ENCODE peak calls at places on chromosome 3, in five cellular contexts. T is colonic mucosa, Q is psoas muscle, O is PC-9, Z is ovary. K is an unnamed sample.

GRCh38 chr3:55482496-55483195 is 4.5 kb downstream of the WNT5A start:
- DNase-seq in T (peak), Q (no peak), O (no peak), Z (peak), K (no peak)

GRCh38 chr3:13570391-13571194 is 21.7 kb downstream of the FBLN2 start:
- DNase-seq in T (no peak), Q (no peak), O (no peak), Z (no peak), K (no peak)

GRCh38 chr3:178768072-178768864 is 232.0 kb downstream of the KCNMB2 start:
- DNase-seq in T (no peak), Q (no peak), O (no peak), Z (no peak), K (no peak)

GRCh38 chr3:129613205-129613740 is 6.8 kb upstream of the PLXND1 start:
- DNase-seq in T (no peak), Q (peak), O (no peak), Z (peak), K (no peak)

GRCh38 chr3:194272861-194273266 is 78.3 kb downstream of the CPN2 start:
- DNase-seq in T (no peak), Q (no peak), O (no peak), Z (peak), K (peak)

GRCh38 chr3:13947912-13948311 is 68.0 kb upstream of the WNT7A start:
- DNase-seq in T (no peak), Q (no peak), O (no peak), Z (no peak), K (no peak)

GRCh38 chr3:56861511-56861910 is 59.8 kb upstream of the ARHGEF3 start:
- DNase-seq in T (no peak), Q (no peak), O (no peak), Z (no peak), K (no peak)

GRCh38 chr3:128439226-128439625 is 27.5 kb downstream of the DNAJB8 start:
- DNase-seq in T (no peak), Q (no peak), O (peak), Z (no peak), K (no peak)

GRCh38 chr3:44280631-44281030 is 38.9 kb downstream of the TOPAZ1 start:
- DNase-seq in T (no peak), Q (no peak), O (no peak), Z (no peak), K (no peak)

GRCh38 chr3:15520185-15520584 is 1.3 kb downstream of the COLQ start:
- DNase-seq in T (no peak), Q (peak), O (no peak), Z (no peak), K (no peak)

GRCh38 chr3:192928720-192929119 is 11.1 kb upstream of the MB21D2 start:
- DNase-seq in T (no peak), Q (no peak), O (no peak), Z (no peak), K (no peak)

GRCh38 chr3:57354768-57355167 is 62.3 kb upstream of the ASB14 start:
- DNase-seq in T (no peak), Q (no peak), O (no peak), Z (no peak), K (no peak)

GRCh38 chr3:172982731-172983364 is 158.2 kb downstream of the SPATA16 start:
- DNase-seq in T (no peak), Q (no peak), O (no peak), Z (no peak), K (no peak)

GRCh38 chr3:43691120-43692002 is 623 bp downstream of the ABHD5 start:
- DNase-seq in T (peak), Q (peak), O (peak), Z (peak), K (peak)

GRCh38 chr3:154181127-154181691 is 60.0 kb downstream of the ARHGEF26 start:
- DNase-seq in T (no peak), Q (no peak), O (no peak), Z (no peak), K (no peak)

GRCh38 chr3:55790596-55791350 is 303.7 kb upstream of the WNT5A start:
- DNase-seq in T (no peak), Q (no peak), O (peak), Z (no peak), K (no peak)

GRCh38 chr3:18883553-18883952 is 264.8 kb upstream of the KCNH8 start:
- DNase-seq in T (no peak), Q (no peak), O (no peak), Z (no peak), K (no peak)

GRCh38 chr3:143146875-143147274 is 27.3 kb downstream of the CHST2 start:
- DNase-seq in T (no peak), Q (no peak), O (no peak), Z (no peak), K (no peak)

GRCh38 chr3:45915518-45916231 is 27.6 kb upstream of the CXCR6 start:
- DNase-seq in T (no peak), Q (no peak), O (peak), Z (no peak), K (no peak)

GRCh38 chr3:10709110-10709781 is 106.8 kb upstream of the SLC6A11 start:
- DNase-seq in T (no peak), Q (no peak), O (no peak), Z (no peak), K (no peak)

GRCh38 chr3:193605876-193606275 is 12.9 kb downstream of the OPA1 start:
- DNase-seq in T (peak), Q (no peak), O (peak), Z (no peak), K (no peak)

GRCh38 chr3:67947808-67948508 is 293.5 kb upstream of the SUCLG2 start:
- DNase-seq in T (no peak), Q (no peak), O (no peak), Z (no peak), K (no peak)

GRCh38 chr3:188947401-188947982 is 224.3 kb upstream of the TPRG1 start:
- DNase-seq in T (peak), Q (peak), O (peak), Z (peak), K (peak)

GRCh38 chr3:169496402-169496801 is 167.1 kb downstream of the MECOM start:
- DNase-seq in T (no peak), Q (no peak), O (no peak), Z (no peak), K (no peak)
- H3K27ac ChIP-seq in T (no peak), Q (no peak), O (no peak), Z (no peak), K (no peak)

GRCh38 chr3:107643038-107643883 is 120.5 kb downstream of the BBX start:
- DNase-seq in T (no peak), Q (no peak), O (no peak), Z (no peak), K (no peak)
- TF ChIP-seq CTCF in T (no peak), Q (no peak), O (no peak), Z (no peak), K (no peak)

DNA sequence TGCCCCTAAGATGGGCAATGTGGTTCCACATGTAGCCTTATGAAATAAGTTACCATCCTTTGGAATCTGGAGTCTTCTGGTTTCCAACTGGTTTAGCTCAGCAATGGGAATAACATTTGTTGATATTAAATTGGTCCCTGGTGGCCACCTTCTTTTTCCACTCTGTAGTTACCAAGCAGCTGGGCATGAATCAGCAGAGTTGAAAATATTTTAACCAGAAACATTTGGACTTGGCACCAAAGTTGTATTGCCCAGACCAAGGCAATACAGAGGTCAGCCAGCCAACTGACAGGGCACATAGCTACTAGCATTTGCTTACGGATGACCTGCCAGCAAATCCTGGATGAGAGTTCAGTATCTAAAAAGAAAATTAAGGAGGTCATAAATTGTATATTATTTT is 54.3 kb downstream of the PPM1L start:
- DNase-seq in T (no peak), Q (peak), O (no peak), Z (no peak), K (peak)
- H3K27ac ChIP-seq in T (no peak), Q (peak), O (no peak), Z (no peak), K (peak)

GRCh38 chr3:40108643-40109042 is 200.9 kb upstream of the EIF1B start:
- DNase-seq in T (no peak), Q (no peak), O (no peak), Z (no peak), K (no peak)

GRCh38 chr3:40104441-40104840 is 205.1 kb upstream of the EIF1B start:
- DNase-seq in T (no peak), Q (no peak), O (no peak), Z (no peak), K (no peak)

GRCh38 chr3:40109641-40110490 is 199.6 kb upstream of the EIF1B start:
- DNase-seq in T (no peak), Q (no peak), O (no peak), Z (peak), K (no peak)
- TF ChIP-seq CTCF in T (no peak), Q (no peak), O (no peak), Z (no peak), K (peak)

DNA sequence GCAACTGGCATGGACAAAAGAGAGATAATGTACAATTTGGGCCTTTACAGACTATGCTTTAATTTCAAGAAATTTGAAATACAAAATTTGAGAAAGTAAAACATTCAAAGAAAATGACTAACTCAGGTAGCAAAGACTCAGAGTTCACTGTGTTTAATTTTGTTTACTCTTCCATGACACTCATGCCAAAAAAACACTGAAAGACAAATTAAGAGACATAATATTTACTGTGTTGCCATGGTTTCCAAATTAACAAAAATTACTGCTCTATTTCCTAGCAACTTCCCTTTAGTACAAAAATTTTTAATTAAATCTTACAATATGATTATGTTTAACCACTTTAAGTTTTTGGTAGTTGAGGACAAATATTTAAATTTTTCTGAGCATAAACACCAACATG is 29.6 kb downstream of the LRRFIP2 start:
- DNase-seq in T (no peak), Q (no peak), O (peak), Z (no peak), K (no peak)
- H3K27ac ChIP-seq in T (no peak), Q (peak), O (peak), Z (no peak), K (no peak)